ENCODE peak calls at places on chromosome 2, in four cellular contexts. One of them, this sample, is unnamed.

GRCh38 chr2:9219027-9219445 is 12.4 kb downstream of the ASAP2 start:
- DNase-seq in H1: no peak
- DNase-seq in GM12878: no peak
- DNase-seq in HepG2: no peak
- DNase-seq in this sample: no peak

GRCh38 chr2:59296279-59296678 is 1055.2 kb upstream of the FANCL start:
- DNase-seq in H1: no peak
- DNase-seq in GM12878: no peak
- DNase-seq in HepG2: peak; percentile 10
- DNase-seq in this sample: no peak

GRCh38 chr2:207332473-207333212 is 166.9 kb upstream of the KLF7 start:
- DNase-seq in H1: no peak
- DNase-seq in GM12878: no peak
- DNase-seq in HepG2: no peak
- DNase-seq in this sample: no peak

GRCh38 chr2:186274936-186275575 is 211.0 kb upstream of the ZC3H15 start:
- DNase-seq in H1: no peak
- DNase-seq in GM12878: no peak
- DNase-seq in HepG2: peak; percentile 27
- DNase-seq in this sample: no peak

GRCh38 chr2:2645162-2645855 is 314.2 kb upstream of the MYT1L start:
- DNase-seq in H1: no peak
- DNase-seq in GM12878: no peak
- DNase-seq in HepG2: no peak
- DNase-seq in this sample: no peak

GRCh38 chr2:121090088-121090715 is 194.8 kb downstream of the TFCP2L1 start:
- DNase-seq in H1: no peak
- DNase-seq in GM12878: no peak
- DNase-seq in HepG2: no peak
- DNase-seq in this sample: no peak

GRCh38 chr2:174492963-174493431 is 6.2 kb upstream of the GPR155 start:
- DNase-seq in H1: no peak
- DNase-seq in GM12878: peak; percentile 85
- DNase-seq in HepG2: no peak
- DNase-seq in this sample: no peak

GRCh38 chr2:227748079-227748478 is 2.4 kb downstream of the SCYGR8 start:
- DNase-seq in H1: no peak
- DNase-seq in GM12878: no peak
- DNase-seq in HepG2: peak; percentile 63
- DNase-seq in this sample: no peak

GRCh38 chr2:56185101-56185581 is 1.4 kb downstream of the CCDC85A start:
- DNase-seq in H1: no peak
- DNase-seq in GM12878: no peak
- DNase-seq in HepG2: no peak
- DNase-seq in this sample: no peak

GRCh38 chr2:208479342-208479741 is 72.8 kb downstream of the PTH2R start:
- DNase-seq in H1: no peak
- DNase-seq in GM12878: no peak
- DNase-seq in HepG2: no peak
- DNase-seq in this sample: no peak

GRCh38 chr2:155169317-155169716 is 470.8 kb downstream of the KCNJ3 start:
- DNase-seq in H1: no peak
- DNase-seq in GM12878: no peak
- DNase-seq in HepG2: no peak
- DNase-seq in this sample: no peak

GRCh38 chr2:210459925-210460862 is 16.4 kb downstream of the LANCL1 start:
- DNase-seq in H1: no peak
- DNase-seq in GM12878: no peak
- DNase-seq in HepG2: no peak
- DNase-seq in this sample: no peak

GRCh38 chr2:180707867-180708205 is 272.6 kb upstream of the UBE2E3 start:
- DNase-seq in H1: no peak
- DNase-seq in GM12878: no peak
- DNase-seq in HepG2: peak; percentile 4
- DNase-seq in this sample: no peak

GRCh38 chr2:64517511-64517884 is 6.6 kb upstream of the AFTPH start:
- DNase-seq in H1: no peak
- DNase-seq in GM12878: no peak
- DNase-seq in HepG2: peak; percentile 33
- DNase-seq in this sample: no peak

GRCh38 chr2:37350034-37350433 is 5.6 kb downstream of the QPCT start:
- DNase-seq in H1: no peak
- DNase-seq in GM12878: peak; percentile 44
- DNase-seq in HepG2: peak; percentile 67
- DNase-seq in this sample: no peak

GRCh38 chr2:26770986-26771586 is 7.0 kb downstream of the SLC35F6 start:
- DNase-seq in H1: no peak
- DNase-seq in GM12878: no peak
- DNase-seq in HepG2: peak; percentile 62
- DNase-seq in this sample: no peak

GRCh38 chr2:26776195-26776594 is 9.7 kb upstream of the CENPA start:
- DNase-seq in H1: no peak
- DNase-seq in GM12878: no peak
- DNase-seq in HepG2: no peak
- DNase-seq in this sample: no peak

GRCh38 chr2:26769501-26769850 is 5.4 kb downstream of the SLC35F6 start:
- DNase-seq in H1: no peak
- DNase-seq in GM12878: no peak
- DNase-seq in HepG2: no peak
- DNase-seq in this sample: no peak

GRCh38 chr2:26768759-26769500 is 4.8 kb downstream of the SLC35F6 start:
- DNase-seq in H1: no peak
- DNase-seq in GM12878: no peak
- DNase-seq in HepG2: no peak
- DNase-seq in this sample: no peak

GRCh38 chr2:26772064-26773001 is 8.2 kb downstream of the SLC35F6 start:
- DNase-seq in H1: no peak
- DNase-seq in GM12878: no peak
- DNase-seq in HepG2: peak; percentile 83
- DNase-seq in this sample: no peak
- TF ChIP-seq ZNF274 in H1: no peak
- TF ChIP-seq ZNF274 in GM12878: no peak
- TF ChIP-seq ZNF274 in HepG2: no peak
- TF ChIP-seq ZNF274 in this sample: no peak

GRCh38 chr2:46333912-46334311 is 36.7 kb downstream of the EPAS1 start:
- DNase-seq in H1: no peak
- DNase-seq in GM12878: no peak
- DNase-seq in HepG2: no peak
- DNase-seq in this sample: no peak

GRCh38 chr2:46336560-46336959 is 39.4 kb downstream of the EPAS1 start:
- DNase-seq in H1: no peak
- DNase-seq in GM12878: no peak
- DNase-seq in HepG2: no peak
- DNase-seq in this sample: no peak

GRCh38 chr2:46335966-46336436 is 38.8 kb downstream of the EPAS1 start:
- DNase-seq in H1: no peak
- DNase-seq in GM12878: no peak
- DNase-seq in HepG2: no peak
- DNase-seq in this sample: no peak

GRCh38 chr2:46334389-46335345 is 37.5 kb downstream of the EPAS1 start:
- DNase-seq in H1: no peak
- DNase-seq in GM12878: no peak
- DNase-seq in HepG2: no peak
- DNase-seq in this sample: no peak

GRCh38 chr2:46335404-46335965 is 38.3 kb downstream of the EPAS1 start:
- DNase-seq in H1: peak; percentile 7
- DNase-seq in GM12878: no peak
- DNase-seq in HepG2: no peak
- DNase-seq in this sample: no peak
- H3K9ac ChIP-seq in H1: no peak overlapping the region
- H3K9ac ChIP-seq in GM12878: no peak overlapping the region
- H3K9ac ChIP-seq in HepG2: no peak overlapping the region
- H3K9ac ChIP-seq in this sample: no peak overlapping the region

GRCh38 chr2:240310201-240310600 is 125.3 kb upstream of the GPC1 start:
- DNase-seq in H1: no peak
- DNase-seq in GM12878: no peak
- DNase-seq in HepG2: no peak
- DNase-seq in this sample: no peak
- TF ChIP-seq SUZ12 in H1: no peak
- TF ChIP-seq SUZ12 in GM12878: no peak
- TF ChIP-seq SUZ12 in HepG2: no peak
- TF ChIP-seq SUZ12 in this sample: no peak

GRCh38 chr2:216967889-216968288 is 108.0 kb upstream of the TNP1 start:
- DNase-seq in H1: no peak
- DNase-seq in GM12878: no peak
- DNase-seq in HepG2: no peak
- DNase-seq in this sample: no peak
- TF ChIP-seq ZNF274 in H1: no peak
- TF ChIP-seq ZNF274 in GM12878: no peak
- TF ChIP-seq ZNF274 in HepG2: no peak
- TF ChIP-seq ZNF274 in this sample: no peak

GRCh38 chr2:220209751-220210150 is 582.3 kb downstream of the SLC4A3 start:
- DNase-seq in H1: no peak
- DNase-seq in GM12878: no peak
- DNase-seq in HepG2: no peak
- DNase-seq in this sample: no peak
- H3K9ac ChIP-seq in H1: no peak overlapping the region
- H3K9ac ChIP-seq in GM12878: no peak overlapping the region
- H3K9ac ChIP-seq in HepG2: no peak overlapping the region
- H3K9ac ChIP-seq in this sample: no peak overlapping the region

GRCh38 chr2:61645911-61646310 is 107.8 kb upstream of the XPO1 start:
- DNase-seq in H1: no peak
- DNase-seq in GM12878: no peak
- DNase-seq in HepG2: no peak
- DNase-seq in this sample: no peak
- TF ChIP-seq SUZ12 in H1: no peak
- TF ChIP-seq SUZ12 in GM12878: no peak
- TF ChIP-seq SUZ12 in HepG2: no peak
- TF ChIP-seq SUZ12 in this sample: no peak